ENCODE peak calls at places on chromosomes 3 and 15, in ten cellular contexts. M is uterus, I is esophagus muscularis mucosa, Y is psoas muscle, B is A549, D is HFF-Myc, L is cardiac muscle cell, F is progenitor cell of endocrine pancreas, A is right lobe of liver, O is sigmoid colon. U is an unnamed sample.

GRCh38 chr3:46629571-46630517 is 17.5 kb downstream of the FAM240A start:
- DNase-seq in M (peak; percentile 72), I (peak; percentile 91), Y (peak; percentile 93), B (peak; percentile 70), D (peak; percentile 75), L (peak; percentile 90), F (peak; percentile 77), A (peak; percentile 78), O (peak; percentile 86), U (peak; percentile 90)

GRCh38 chr15:67850995-67851535 is 11.2 kb upstream of the RNU6-1 start:
- DNase-seq in M (no peak), I (no peak), Y (no peak), B (no peak), D (no peak), L (no peak), F (no peak), A (no peak), O (peak; percentile 75), U (no peak)

GRCh38 chr3:168024537-168024941 is 71.2 kb downstream of the GOLIM4 start:
- DNase-seq in M (no peak), I (no peak), Y (no peak), B (no peak), D (peak; percentile 94), L (no peak), F (no peak), A (no peak), O (no peak), U (no peak)

GRCh38 chr3:43959498-43960447 is 269.0 kb downstream of the ABHD5 start:
- DNase-seq in M (no peak), I (peak; percentile 87), Y (no peak), B (no peak), D (no peak), L (no peak), F (no peak), A (no peak), O (no peak), U (no peak)

GRCh38 chr3:194312743-194313281 is 38.3 kb downstream of the CPN2 start:
- DNase-seq in M (peak; percentile 97), I (peak; percentile 95), Y (peak; percentile 82), B (peak; percentile 71), D (no peak), L (peak; percentile 42), F (no peak), A (no peak), O (peak; percentile 98), U (no peak)

GRCh38 chr3:38005076-38006020 is 14.8 kb downstream of the VILL start:
- DNase-seq in M (no peak), I (no peak), Y (peak; percentile 66), B (no peak), D (no peak), L (no peak), F (no peak), A (peak; percentile 18), O (no peak), U (no peak)

GRCh38 chr3:9399746-9400145 is 2.3 kb downstream of the SETD5 start:
- DNase-seq in M (peak; percentile 72), I (no peak), Y (peak; percentile 90), B (peak; percentile 86), D (peak; percentile 75), L (peak; percentile 91), F (peak; percentile 30), A (peak; percentile 52), O (peak; percentile 95), U (peak; percentile 90)

GRCh38 chr3:147943265-147943945 is 534.2 kb downstream of the ZIC1 start:
- DNase-seq in M (no peak), I (no peak), Y (no peak), B (peak; percentile 36), D (peak; percentile 77), L (no peak), F (no peak), A (no peak), O (no peak), U (no peak)

GRCh38 chr3:9386501-9387321 is 10.7 kb upstream of the SETD5 start:
- DNase-seq in M (no peak), I (no peak), Y (no peak), B (no peak), D (no peak), L (no peak), F (no peak), A (no peak), O (no peak), U (no peak)

GRCh38 chr3:111590096-111590491 is 5.1 kb downstream of the ZBED2 start:
- DNase-seq in M (no peak), I (no peak), Y (no peak), B (peak; percentile 27), D (no peak), L (no peak), F (no peak), A (no peak), O (no peak), U (no peak)
- TF ChIP-seq CTCF in M (no peak), I (no peak), Y (no peak), B (no peak), D (no peak), L (no peak), F (no peak), A (no peak), O (no peak), U (no peak)

GRCh38 chr3:66038726-66039589 is at the start of gene MAGI1:
- DNase-seq in M (peak; percentile 91), I (peak; percentile 94), Y (peak; percentile 94), B (peak; percentile 93), D (peak; percentile 76), L (peak; percentile 97), F (peak; percentile 85), A (peak; percentile 89), O (peak; percentile 96), U (peak; percentile 96)

GRCh38 chr3:66038384-66038725 is 363 bp downstream of the MAGI1 start:
- DNase-seq in M (no peak), I (no peak), Y (no peak), B (no peak), D (no peak), L (no peak), F (no peak), A (peak; percentile 59), O (no peak), U (no peak)

GRCh38 chr3:66041116-66041515 is 2.4 kb upstream of the MAGI1 start:
- DNase-seq in M (no peak), I (no peak), Y (no peak), B (no peak), D (no peak), L (no peak), F (no peak), A (no peak), O (no peak), U (no peak)

GRCh38 chr3:66037986-66038369 is 740 bp downstream of the MAGI1 start:
- DNase-seq in M (no peak), I (no peak), Y (peak; percentile 56), B (no peak), D (no peak), L (peak; percentile 28), F (peak; percentile 20), A (peak; percentile 34), O (no peak), U (no peak)

DNA sequence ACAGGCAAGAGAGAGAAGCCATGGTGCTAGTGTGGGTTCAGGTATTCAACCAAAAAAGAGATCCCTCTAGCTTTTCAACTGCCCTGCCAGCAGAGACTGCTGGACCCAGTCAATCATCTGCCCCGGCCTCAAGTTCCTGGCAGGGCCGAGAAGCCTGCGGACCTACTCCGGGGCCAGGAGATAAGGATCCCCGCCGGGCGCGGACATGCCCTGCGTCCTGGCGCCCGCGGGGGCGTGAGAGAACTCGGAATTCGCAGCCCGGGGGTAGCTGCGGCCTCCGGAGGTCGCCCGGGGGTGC is 821 bp upstream of the MAGI1 start:
- DNase-seq in M (peak; percentile 20), I (no peak), Y (peak; percentile 64), B (peak; percentile 31), D (no peak), L (peak; percentile 61), F (peak; percentile 17), A (peak; percentile 68), O (peak; percentile 69), U (no peak)
- TF ChIP-seq CTCF in M (no peak), I (no peak), Y (no peak), B (no peak), D (no peak), L (peak; percentile 8), F (peak; percentile 34), A (no peak), O (no peak), U (no peak)

DNA sequence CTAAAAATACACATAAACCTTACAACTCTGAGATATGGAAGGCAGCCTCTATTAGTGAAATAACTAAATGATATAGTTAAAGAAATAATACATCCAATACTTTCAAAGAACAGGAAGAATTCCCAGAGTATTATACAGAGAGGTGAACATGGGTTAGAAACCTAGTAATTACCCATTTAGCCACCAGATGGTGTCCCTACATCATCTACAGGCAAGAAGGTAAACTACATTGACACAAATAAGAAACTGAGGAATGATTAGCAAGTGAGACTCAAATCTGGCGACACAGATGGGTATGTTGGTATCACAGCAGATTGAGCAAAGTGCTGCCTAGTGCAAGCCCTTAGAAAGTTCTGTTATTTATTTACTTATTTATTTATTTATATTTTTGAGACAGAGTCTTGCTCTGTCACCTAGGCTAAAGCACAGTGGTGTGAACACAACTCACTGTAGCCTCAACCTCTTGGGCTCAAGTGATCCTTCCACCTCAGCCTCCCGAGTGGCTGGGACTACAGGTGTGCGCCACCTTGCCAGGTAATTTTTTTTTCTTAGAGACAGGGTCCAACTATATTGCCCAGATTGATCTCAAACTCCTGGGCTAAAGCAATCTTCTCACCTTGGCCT is 28.2 kb downstream of the NEK4 start:
- DNase-seq in M (no peak), I (no peak), Y (no peak), B (peak; percentile 33), D (no peak), L (peak; percentile 7), F (no peak), A (no peak), O (no peak), U (no peak)
- TF ChIP-seq CTCF in M (peak; percentile 7), I (peak; percentile 42), Y (peak; percentile 65), B (peak; percentile 59), D (peak; percentile 39), L (peak; percentile 64), F (peak; percentile 54), A (peak; percentile 67), O (no peak), U (peak; percentile 78)

DNA sequence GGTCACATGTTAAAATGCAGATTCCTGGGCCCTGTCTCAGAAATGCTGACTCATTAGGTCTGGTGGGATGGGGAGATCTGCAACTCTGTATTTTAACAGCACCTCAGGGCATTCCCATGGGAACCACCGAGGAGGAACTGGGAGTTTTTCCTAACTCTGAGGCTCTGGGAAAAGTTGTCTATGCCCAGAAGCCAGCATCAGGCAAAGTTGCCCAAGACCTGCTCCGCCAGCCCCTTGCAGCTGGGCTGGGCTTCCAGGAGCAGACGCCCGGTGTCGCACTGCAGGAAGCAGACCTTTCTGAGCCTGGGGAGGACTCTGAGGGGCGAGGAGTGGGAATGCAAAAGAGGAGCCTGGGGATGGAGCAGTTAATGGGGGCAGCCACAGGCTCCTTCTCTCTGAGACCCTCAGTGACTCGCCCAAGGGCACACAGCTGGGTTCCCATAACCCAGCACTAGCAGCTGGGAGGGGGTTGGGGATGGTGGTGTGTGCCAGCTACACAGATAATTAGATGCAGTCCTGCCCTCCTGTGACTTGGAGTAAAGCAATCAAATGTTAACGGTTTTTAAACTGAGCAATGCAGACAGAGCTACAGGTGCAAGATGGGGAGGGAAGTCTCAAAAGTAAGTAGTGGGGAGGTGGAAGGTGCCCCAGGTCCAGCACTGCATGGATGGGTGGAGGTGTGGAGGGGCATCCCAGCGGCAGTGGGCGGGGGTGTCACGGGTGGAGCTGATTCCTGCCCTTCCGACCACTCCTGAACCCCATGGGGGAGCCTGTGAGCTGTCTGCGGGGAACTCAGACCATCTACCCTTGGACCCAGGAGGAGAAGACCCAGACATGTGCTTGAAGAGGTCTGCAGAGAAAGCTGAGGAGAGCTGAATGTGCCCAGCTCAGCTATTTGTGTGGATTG is 100.4 kb downstream of the LSM3 start:
- DNase-seq in M (no peak), I (no peak), Y (no peak), B (no peak), D (no peak), L (no peak), F (no peak), A (no peak), O (no peak), U (no peak)
- TF ChIP-seq CTCF in M (no peak), I (no peak), Y (no peak), B (no peak), D (no peak), L (no peak), F (no peak), A (no peak), O (no peak), U (peak; percentile 13)